ENCODE peak calls at places on chromosomes 1 and 21, in seven cellular contexts. B is T-helper 2 cell; I is GM23338; J is NCI-H1092; S is stimulated activated CD4-positive, alpha-beta T cell treated with anti-CD3 and anti-CD28 coated beads, Interleukin-1b, Interleukin-23, amount 100 ng/mL, for 48 hours; D is non-pigmented ciliary epithelial cell; H is activated naive CD8-positive, alpha-beta T cell treated with anti-CD3 and anti-CD28 coated beads, Interleukin-2, amount 10 ng/mL, durations not matched to agents 7 days and 5 days. O is an unnamed sample.

GRCh38 chr1:60421965-60422364 is 348.4 kb upstream of the C1orf87 start:
- DNase-seq in B (no peak), D (no peak), S (no peak), H (no peak), I (no peak), J (no peak), O (no peak)

GRCh38 chr1:171994293-171994692 is 153.0 kb downstream of the DNM3 start:
- DNase-seq in D (no peak), I (no peak), S (no peak), B (no peak), J (no peak), H (no peak), O (no peak)

GRCh38 chr1:25647863-25648262 is 31.3 kb downstream of the MAN1C1 start:
- DNase-seq in S (no peak), J (no peak), I (no peak), B (no peak), H (no peak), D (no peak), O (no peak)

GRCh38 chr1:90753556-90753955 is 36.5 kb upstream of the BARHL2 start:
- DNase-seq in J (no peak), S (no peak), B (no peak), H (no peak), I (no peak), D (no peak), O (no peak)

GRCh38 chr1:95018602-95019369 is 54.0 kb downstream of the ALG14 start:
- DNase-seq in S (no peak), I (no peak), B (no peak), J (no peak), H (no peak), D (no peak), O (no peak)

GRCh38 chr1:119984771-119985170 is 84.7 kb downstream of the NOTCH2 start:
- DNase-seq in H (no peak), B (no peak), J (no peak), S (no peak), I (no peak), D (no peak), O (no peak)

GRCh38 chr1:193979219-193979618 is 792.8 kb upstream of the B3GALT2 start:
- DNase-seq in J (no peak), S (no peak), B (no peak), I (no peak), H (no peak), D (no peak), O (no peak)

GRCh38 chr1:29450591-29450990 is 214.3 kb downstream of the PTPRU start:
- DNase-seq in I (no peak), B (no peak), D (no peak), S (no peak), H (no peak), J (no peak), O (no peak)

GRCh38 chr1:155499953-155500621 is 62.5 kb downstream of the ASH1L start:
- DNase-seq in I (peak; percentile 15), B (peak; percentile 12), D (no peak), H (no peak), J (peak; percentile 10), S (no peak), O (peak; percentile 97)

GRCh38 chr1:44792736-44793502 is 4.9 kb upstream of the BEST4 start:
- DNase-seq in S (no peak), I (no peak), H (peak; percentile 24), D (no peak), B (no peak), J (no peak), O (no peak)

GRCh38 chr1:19450811-19451564 is 34.4 kb downstream of the CAPZB start:
- DNase-seq in J (no peak), D (peak; percentile 91), H (no peak), B (no peak), I (no peak), S (no peak), O (no peak)

GRCh38 chr1:180881806-180882509 is 30.7 kb upstream of the KIAA1614 start:
- DNase-seq in S (no peak), D (no peak), H (no peak), B (peak; percentile 47), I (peak; percentile 82), J (peak; percentile 39), O (peak; percentile 42)

GRCh38 chr1:213297021-213297420 is 246.0 kb downstream of the RPS6KC1 start:
- DNase-seq in S (no peak), J (no peak), B (no peak), D (no peak), H (no peak), I (no peak), O (no peak)

GRCh38 chr1:21269461-21270085 is 20.7 kb downstream of the ECE1 start:
- DNase-seq in J (no peak), H (no peak), S (no peak), I (no peak), D (no peak), B (no peak), O (no peak)

GRCh38 chr1:229769006-229769405 is 143.0 kb downstream of the URB2 start:
- DNase-seq in D (no peak), J (no peak), I (no peak), B (no peak), S (no peak), H (no peak), O (peak; percentile 10)

GRCh38 chr21:33217168-33217567 is 12.6 kb upstream of the IFNAR2 start:
- DNase-seq in D (no peak), S (no peak), I (no peak), B (no peak), H (no peak), J (no peak), O (no peak)

O was measured in NCI-H187 treated with DMSO at 0.1 percent for 48 hours.